ENCODE peak calls at places on chromosome 19, in four cellular contexts. Q is H4, J is HFF-Myc, R is NCI-H2081. H is an unnamed sample.

GRCh38 chr19:19074172-19074905 is 10.5 kb downstream of the SLC25A42 start:
- DNase-seq in Q (no peak), J (no peak), R (no peak), H (no peak)

GRCh38 chr19:54339646-54340358 is 840 bp upstream of the LILRA4 start:
- DNase-seq in Q (no peak), J (no peak), R (no peak), H (no peak)

GRCh38 chr19:29517946-29518345 is 7.8 kb upstream of the VSTM2B start:
- DNase-seq in Q (no peak), J (no peak), R (no peak), H (no peak)

GRCh38 chr19:54035215-54036178 is 28.2 kb downstream of the VSTM1 start:
- DNase-seq in Q (peak), J (peak), R (no peak), H (peak)

GRCh38 chr19:7494416-7495098 is 5.7 kb upstream of the PEX11G start:
- DNase-seq in Q (no peak), J (no peak), R (no peak), H (peak)

GRCh38 chr19:18879579-18880373 is 16.2 kb downstream of the CERS1 start:
- DNase-seq in Q (no peak), J (no peak), R (peak), H (peak)

GRCh38 chr19:2328401-2329161 is at the start of the genes LSM7 and SPPL2B:
- DNase-seq in Q (peak), J (no peak), R (peak), H (peak)

GRCh38 chr19:13978306-13978705 is 26.0 kb downstream of the DCAF15 start:
- DNase-seq in Q (no peak), J (peak), R (no peak), H (peak)

GRCh38 chr19:34661357-34661756 is 15.6 kb downstream of the SCGB2B2 start:
- DNase-seq in Q (no peak), J (no peak), R (no peak), H (no peak)

GRCh38 chr19:17944301-17944700 is 11.5 kb downstream of the CCDC124 start:
- DNase-seq in Q (no peak), J (peak), R (no peak), H (no peak)